ENCODE peak calls at places on chromosomes 13 and 19, in four cellular contexts. N is HepG2, P is H1, R is GM12878. I is an unnamed sample. For H3K4me1, the result is how much of the 10 kb centered on the place peaks cover.

GRCh38 chr19:34974631-34975030 is 10.6 kb upstream of the ZNF792 start:
- DNase-seq in R (no peak), N (no peak), P (no peak), I (no peak)

GRCh38 chr13:73158851-73159250 is 100.0 kb downstream of the KLF5 start:
- DNase-seq in P (no peak), N (no peak), R (no peak), I (no peak)

GRCh38 chr19:1774999-1775772 is 21.9 kb downstream of the ONECUT3 start:
- DNase-seq in P (peak), N (no peak), R (no peak), I (no peak)

GRCh38 chr19:35766571-35767104 is 8.7 kb downstream of the PROSER3 start:
- DNase-seq in R (no peak), P (no peak), N (no peak), I (no peak)

GRCh38 chr19:29475469-29475868 is 50.3 kb upstream of the VSTM2B start:
- DNase-seq in P (no peak), N (no peak), R (no peak), I (no peak)

GRCh38 chr19:19227217-19227616 is 15.5 kb downstream of the NCAN start:
- DNase-seq in N (no peak), P (no peak), R (no peak), I (no peak)

GRCh38 chr13:85501616-85502015 is 297.6 kb downstream of the SLITRK6 start:
- DNase-seq in R (no peak), P (no peak), N (no peak), I (peak)

GRCh38 chr13:37534181-37534580 is 64.4 kb downstream of the POSTN start:
- DNase-seq in R (no peak), N (no peak), P (no peak), I (no peak)

GRCh38 chr13:55893541-55893940 is 1247.2 kb upstream of the PRR20A start:
- DNase-seq in P (no peak), R (no peak), N (no peak), I (no peak)

GRCh38 chr13:98977568-98978270 is at the start of gene DOCK9:
- DNase-seq in P (peak), N (no peak), R (no peak), I (peak)

GRCh38 chr13:44046428-44046827 is 166.7 kb downstream of the LACC1 start:
- DNase-seq in P (no peak), N (no peak), R (no peak), I (no peak)

GRCh38 chr19:46624958-46625661 is at the start of gene PTGIR:
- DNase-seq in R (no peak), P (no peak), N (no peak), I (no peak)

GRCh38 chr19:485583-486236 is 10.6 kb upstream of the MADCAM1 start:
- DNase-seq in R (no peak), N (peak), P (no peak), I (no peak)

GRCh38 chr13:28819046-28819747 is 942 bp upstream of the MTUS2 start:
- DNase-seq in R (no peak), N (no peak), P (peak), I (no peak)

GRCh38 chr19:16233836-16234551 is 36.3 kb downstream of the AP1M1 start:
- DNase-seq in P (no peak), R (no peak), N (no peak), I (no peak)

GRCh38 chr13:91531646-91532045 is 133.2 kb downstream of the GPC5 start:
- DNase-seq in N (no peak), P (no peak), R (no peak), I (no peak)

GRCh38 chr13:26442541-26442940 is 114.9 kb upstream of the WASF3 start:
- DNase-seq in R (no peak), N (no peak), P (no peak), I (no peak)

GRCh38 chr13:27960362-27961226 is 8.5 kb downstream of the CDX2 start:
- DNase-seq in N (peak), R (no peak), P (peak), I (no peak)

GRCh38 chr13:88627071-88627470 is 955.9 kb downstream of the SLITRK5 start:
- DNase-seq in N (no peak), R (no peak), P (no peak), I (no peak)

GRCh38 chr13:37479901-37480300 is 118.7 kb downstream of the POSTN start:
- DNase-seq in N (no peak), P (no peak), R (no peak), I (no peak)

GRCh38 chr13:44695520-44695919 is 119.4 kb upstream of the TSC22D1 start:
- DNase-seq in P (no peak), R (no peak), N (no peak), I (no peak)

GRCh38 chr13:77544365-77544764 is 8.9 kb downstream of the SCEL start:
- DNase-seq in P (no peak), N (no peak), R (no peak), I (no peak)

GRCh38 chr19:510606-511100 is 3.4 kb downstream of the TPGS1 start:
- DNase-seq in R (peak), P (peak), N (peak), I (peak)

GRCh38 chr13:83378901-83379300 is 503.4 kb downstream of the SLITRK1 start:
- DNase-seq in R (no peak), N (no peak), P (no peak), I (no peak)

GRCh38 chr19:54724644-54725043 is 402 bp downstream of the KIR3DL3 start:
- DNase-seq in R (no peak), P (no peak), N (no peak), I (no peak)

GRCh38 chr19:39355253-39355652 is 13.0 kb downstream of the SAMD4B start:
- DNase-seq in N (no peak), P (no peak), R (no peak), I (no peak)

GRCh38 chr19:39356073-39356472 is 13.9 kb downstream of the SAMD4B start:
- DNase-seq in P (no peak), R (no peak), N (no peak), I (no peak)

GRCh38 chr19:39359026-39359425 is 16.8 kb downstream of the SAMD4B start:
- DNase-seq in P (no peak), R (no peak), N (no peak), I (no peak)

GRCh38 chr19:39352549-39353285 is 10.5 kb downstream of the SAMD4B start:
- DNase-seq in P (no peak), R (no peak), N (no peak), I (no peak)

DNA sequence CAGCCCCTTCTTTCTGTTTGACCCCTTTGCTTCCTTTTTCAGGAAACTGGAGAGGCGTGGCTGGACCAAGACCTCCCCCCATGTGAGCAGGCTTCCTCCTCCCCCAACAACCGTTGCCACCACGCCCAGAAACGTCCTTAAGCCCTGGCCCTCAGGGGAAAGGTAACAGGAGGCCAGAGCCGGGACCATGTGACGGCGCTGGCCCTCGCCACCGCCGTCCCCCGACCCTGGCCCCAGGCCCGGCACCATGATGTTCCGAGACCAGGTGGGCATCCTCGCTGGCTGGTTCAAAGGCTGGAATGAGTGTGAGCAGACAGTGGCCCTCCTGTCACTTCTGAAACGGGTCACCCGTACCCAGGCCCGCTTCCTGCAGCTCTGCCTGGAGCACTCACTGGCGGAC is 14.4 kb downstream of the SAMD4B start:
- DNase-seq in R (no peak), N (no peak), P (no peak), I (no peak)
- TF ChIP-seq SUZ12 in R (no peak), N (no peak), P (no peak), I (no peak)

DNA sequence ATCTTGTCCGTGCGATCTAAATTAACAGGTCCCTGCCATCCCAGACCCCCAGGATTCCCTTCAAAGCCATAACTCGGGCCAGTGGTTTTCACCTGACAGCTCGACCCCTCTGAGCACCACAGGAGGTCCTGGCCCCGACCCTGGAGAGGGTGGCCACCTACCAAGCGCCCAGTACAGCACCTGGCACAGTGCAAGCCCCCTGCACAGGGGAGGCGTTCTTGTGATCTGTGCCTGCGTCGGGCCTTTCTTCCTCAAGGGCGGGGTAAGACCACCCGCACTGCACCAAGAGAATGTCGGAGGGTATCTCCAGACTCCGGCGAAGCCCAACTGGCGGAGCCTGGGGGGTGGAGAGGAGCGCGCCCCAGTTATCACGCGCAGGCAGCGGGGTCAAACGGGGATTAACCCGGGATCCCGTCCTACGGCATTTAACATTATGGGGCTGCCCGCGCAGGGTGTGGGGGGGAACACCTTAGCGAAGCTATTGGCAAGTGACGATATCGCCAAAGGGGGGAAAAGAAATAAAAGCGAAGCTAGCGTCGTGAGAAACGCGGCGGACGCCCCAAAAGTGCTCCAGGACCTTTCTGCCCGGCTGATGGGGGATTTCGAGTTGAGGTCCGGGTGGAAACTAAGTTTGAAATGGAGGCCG is 1.3 kb upstream of the HNRNPL start:
- DNase-seq in P (peak), N (no peak), R (no peak), I (no peak)
- H3K4me1 ChIP-seq in P (under half), N (half or more), R (under half), I (under half)

GRCh38 chr19:48480151-48480475 is 10.9 kb downstream of the CYTH2 start:
- DNase-seq in N (no peak), R (no peak), P (no peak), I (no peak)

GRCh38 chr19:48481191-48481500 is 12.0 kb downstream of the CYTH2 start:
- DNase-seq in R (no peak), P (no peak), N (no peak), I (no peak)

GRCh38 chr19:48481846-48482639 is 12.9 kb downstream of the CYTH2 start:
- DNase-seq in P (no peak), N (no peak), R (no peak), I (no peak)

GRCh38 chr19:48479686-48480085 is 10.5 kb downstream of the CYTH2 start:
- DNase-seq in N (no peak), P (no peak), R (no peak), I (no peak)

DNA sequence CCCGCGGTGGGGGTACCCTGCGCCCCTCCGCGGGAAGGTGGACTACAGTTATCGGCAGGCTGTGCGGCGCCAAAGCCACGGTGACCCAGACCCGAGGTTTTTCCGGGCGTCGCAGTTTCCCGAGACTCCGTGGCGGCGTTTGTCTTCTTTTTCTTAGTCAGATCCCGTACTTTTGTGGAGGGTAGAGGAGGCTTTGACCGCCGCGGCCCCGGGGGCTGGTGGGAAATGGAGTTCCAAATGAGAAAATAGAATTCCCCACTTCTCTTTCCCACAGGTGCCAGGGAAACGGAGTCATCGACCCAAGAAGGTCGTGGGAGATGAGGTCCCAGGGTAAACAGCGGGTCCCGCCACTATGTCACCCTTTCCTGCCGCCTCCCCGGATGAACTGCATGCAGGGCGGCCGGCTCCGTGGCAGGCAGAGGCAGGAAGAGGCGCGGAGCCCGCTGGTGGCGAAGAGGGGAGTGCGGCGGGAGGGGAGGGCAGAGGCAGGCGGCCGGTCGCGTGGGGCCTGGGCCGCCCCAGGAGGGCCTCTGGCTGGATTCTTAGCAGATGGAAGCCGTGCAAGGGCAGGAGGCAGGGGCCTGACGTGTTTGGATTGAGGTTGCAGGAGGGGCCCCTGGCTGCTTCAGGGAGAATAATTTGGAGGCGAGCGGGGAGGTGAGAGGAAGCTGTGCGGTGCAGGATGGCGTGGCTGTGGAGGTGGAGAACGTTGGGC is 11.5 kb downstream of the CYTH2 start:
- DNase-seq in R (no peak), N (no peak), P (no peak), I (no peak)
- TF ChIP-seq SUZ12 in R (no peak), N (no peak), P (no peak), I (no peak)

GRCh38 chr19:6062961-6063575 is 47.2 kb downstream of the RFX2 start:
- DNase-seq in R (no peak), N (no peak), P (no peak), I (no peak)

GRCh38 chr19:6065685-6066365 is 44.5 kb downstream of the RFX2 start:
- DNase-seq in N (peak), P (no peak), R (no peak), I (no peak)

GRCh38 chr19:6063576-6063961 is 46.7 kb downstream of the RFX2 start:
- DNase-seq in N (no peak), P (no peak), R (no peak), I (no peak)

GRCh38 chr19:6064016-6064702 is 46.1 kb downstream of the RFX2 start:
- DNase-seq in R (no peak), N (no peak), P (no peak), I (no peak)

DNA sequence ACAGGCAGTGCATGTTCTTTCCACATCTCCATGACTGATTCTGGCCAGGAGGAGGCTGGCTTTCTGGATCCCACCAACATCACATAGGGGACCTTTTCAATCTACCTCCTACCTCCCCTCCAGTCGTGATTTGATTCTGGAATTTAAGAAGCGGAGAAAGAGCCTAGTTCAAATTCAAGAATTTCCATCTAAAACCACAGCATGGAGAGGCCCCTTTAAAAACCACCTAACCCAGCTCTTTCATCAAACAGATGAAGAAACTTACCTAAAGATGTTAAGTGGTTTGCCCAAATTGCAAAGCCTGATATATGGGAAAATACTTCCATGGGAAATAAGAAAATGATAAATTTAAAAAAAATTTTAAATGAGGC is 45.6 kb downstream of the RFX2 start:
- DNase-seq in R (no peak), N (no peak), P (no peak), I (no peak)
- H3K4me1 ChIP-seq in R (under half), N (under half), P (under half), I (under half)

GRCh38 chr19:56333506-56333905 is 18.9 kb upstream of the ZSCAN5A start:
- DNase-seq in P (peak), N (peak), R (no peak), I (peak)
- TF ChIP-seq SUZ12 in P (no peak), N (no peak), R (no peak), I (no peak)

GRCh38 chr19:14430712-14431111 is 2.4 kb upstream of the PKN1 start:
- DNase-seq in P (no peak), R (no peak), N (no peak), I (no peak)
- H3K4me1 ChIP-seq in P (under half), R (under half), N (under half), I (under half)

DNA sequence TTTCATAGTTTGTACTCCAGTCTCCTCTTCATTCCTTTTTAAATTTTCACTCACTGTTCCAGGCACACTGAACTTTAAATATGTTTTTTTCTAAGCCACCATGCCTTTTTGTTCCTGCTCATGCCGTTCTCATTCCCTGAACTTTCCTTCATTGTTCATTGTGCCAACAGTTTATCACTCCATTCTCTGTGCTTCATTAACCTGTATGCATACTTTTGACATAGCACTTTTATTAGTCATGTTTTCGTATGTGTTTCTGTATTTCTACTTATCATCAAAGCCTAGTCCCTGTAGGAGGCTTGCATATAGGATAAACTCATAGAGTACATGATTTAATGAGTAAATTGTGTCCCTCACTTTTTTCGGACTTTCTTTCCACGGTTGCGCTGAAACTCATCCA is 65.3 kb downstream of the PCDH20 start:
- DNase-seq in P (no peak), R (no peak), N (no peak), I (no peak)
- TF ChIP-seq SUZ12 in P (no peak), R (no peak), N (no peak), I (no peak)

GRCh38 chr13:21053231-21053630 is 8.2 kb downstream of the LATS2 start:
- DNase-seq in N (no peak), R (no peak), P (no peak), I (no peak)
- H3K4me1 ChIP-seq in N (half or more), R (under half), P (under half), I (under half)

GRCh38 chr13:87497426-87497825 is 173.7 kb upstream of the SLITRK5 start:
- DNase-seq in N (no peak), R (no peak), P (no peak), I (no peak)
- TF ChIP-seq SUZ12 in N (no peak), R (no peak), P (no peak), I (no peak)